ENCODE peak calls at places on chromosomes 1 and 21, in five cellular contexts. M, S, I, T and P are unnamed samples.

GRCh38 chr1:8077120-8077573 is 51.0 kb upstream of the ERRFI1 start:
- DNase-seq in M (peak), S (peak), I (peak), T (no peak), P (peak)

GRCh38 chr1:86194491-86195034 is 38.0 kb upstream of the COL24A1 start:
- DNase-seq in M (no peak), S (no peak), I (no peak), T (no peak), P (no peak)

GRCh38 chr21:35428489-35428888 is 379.4 kb upstream of the RUNX1 start:
- DNase-seq in M (no peak), S (no peak), I (peak), T (no peak), P (peak)

GRCh38 chr1:229714964-229715603 is 89.0 kb downstream of the URB2 start:
- DNase-seq in M (no peak), S (peak), I (peak), T (no peak), P (no peak)

GRCh38 chr1:232178191-232178590 is 451.7 kb downstream of the SIPA1L2 start:
- DNase-seq in M (no peak), S (no peak), I (no peak), T (no peak), P (no peak)

GRCh38 chr1:198118136-198118535 is 38.7 kb upstream of the NEK7 start:
- DNase-seq in M (peak), S (peak), I (peak), T (peak), P (no peak)

GRCh38 chr1:229381234-229381633 is 38.4 kb upstream of the CCSAP start:
- DNase-seq in M (no peak), S (no peak), I (no peak), T (no peak), P (no peak)

GRCh38 chr1:45359882-45360513 is 19.8 kb upstream of the MUTYH start:
- DNase-seq in M (no peak), S (peak), I (peak), T (peak), P (no peak)

GRCh38 chr1:41726899-41727748 is 191.6 kb downstream of the HIVEP3 start:
- DNase-seq in M (no peak), S (no peak), I (no peak), T (no peak), P (peak)

GRCh38 chr1:207327994-207328393 is 6.5 kb downstream of the CD55 start:
- DNase-seq in M (no peak), S (peak), I (peak), T (peak), P (no peak)

GRCh38 chr1:57033222-57034019 is 67.6 kb upstream of the C8B start:
- DNase-seq in M (no peak), S (no peak), I (no peak), T (no peak), P (no peak)

GRCh38 chr1:98336472-98337118 is 324.9 kb upstream of the SNX7 start:
- DNase-seq in M (no peak), S (no peak), I (no peak), T (no peak), P (no peak)

GRCh38 chr1:68384321-68384813 is 65.4 kb downstream of the RPE65 start:
- DNase-seq in M (peak), S (peak), I (peak), T (peak), P (no peak)

GRCh38 chr21:41897690-41898089 is 18.5 kb upstream of the PRDM15 start:
- DNase-seq in M (no peak), S (no peak), I (no peak), T (no peak), P (no peak)

DNA sequence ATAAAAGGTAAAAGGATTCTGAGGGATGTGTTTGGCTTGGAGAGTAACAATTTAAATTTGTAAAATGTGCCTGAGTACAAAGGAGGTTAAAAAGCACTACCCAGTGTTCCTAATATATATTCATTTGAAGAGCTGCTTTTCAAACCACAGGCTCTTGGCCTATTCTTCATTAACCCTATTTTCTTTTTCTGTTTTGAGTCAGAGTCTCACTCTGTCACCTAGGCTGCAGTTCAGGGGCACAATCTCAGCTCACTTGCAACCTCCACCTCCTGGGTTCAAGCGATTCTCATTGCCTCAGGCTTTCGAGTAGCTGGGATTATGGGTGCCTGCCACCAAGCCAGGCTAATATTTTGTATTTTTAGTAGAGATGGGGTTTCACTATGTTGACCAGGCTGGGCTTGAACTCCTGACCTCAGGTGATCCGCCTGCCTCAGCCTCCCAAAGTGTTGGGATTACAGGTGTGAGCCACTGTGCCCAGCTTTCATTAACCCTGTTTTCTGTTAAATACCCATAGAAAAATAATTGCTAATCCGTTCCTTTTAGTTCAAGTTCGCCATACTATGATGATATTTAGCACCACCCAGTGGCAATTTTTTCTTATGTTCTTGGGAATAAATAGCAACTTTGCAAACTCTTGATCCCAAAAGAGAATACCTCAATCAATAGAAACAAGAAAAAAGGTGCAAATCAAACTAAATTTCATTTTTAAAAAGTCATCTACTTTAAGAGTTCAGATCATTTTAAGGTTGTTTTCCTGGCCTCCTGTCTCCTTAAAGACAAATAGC is 30.5 kb downstream of the ZBTB8OS start:
- DNase-seq in M (no peak), S (peak), I (peak), T (no peak), P (no peak)
- TF ChIP-seq CTCF in M (no peak), S (no peak), I (peak), T (peak), P (no peak)

DNA sequence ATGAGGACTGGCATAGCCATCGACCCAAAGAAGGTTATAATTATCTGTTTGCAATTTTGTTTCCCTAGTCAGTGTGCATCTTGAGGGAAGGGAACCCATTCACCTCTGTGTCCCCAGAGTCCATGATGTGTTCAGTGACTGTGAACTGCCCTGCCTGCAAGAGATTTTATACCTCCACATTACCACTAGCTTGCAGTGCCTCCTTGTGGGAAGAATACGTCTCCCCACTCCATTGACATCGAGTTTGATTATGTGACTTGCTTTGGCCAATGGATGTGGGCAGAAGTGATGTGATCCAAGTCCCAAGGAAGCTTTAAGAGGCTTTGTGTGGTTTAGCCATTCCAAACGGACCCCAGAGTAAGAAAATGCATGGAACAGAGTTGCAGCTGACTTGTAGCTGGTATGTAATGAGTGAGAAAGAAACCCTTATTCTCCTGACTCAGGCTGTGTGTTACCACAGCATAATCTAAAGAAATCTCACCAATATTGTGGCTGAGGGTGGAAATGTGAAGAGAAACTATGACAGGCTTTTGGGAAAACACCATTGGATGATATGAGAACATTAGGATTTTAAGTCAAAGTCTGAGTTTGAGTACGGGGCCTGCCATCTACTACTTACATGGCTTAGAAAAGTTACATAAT is 47.8 kb upstream of the NRDC start:
- DNase-seq in M (no peak), S (peak), I (peak), T (no peak), P (no peak)
- TF ChIP-seq CTCF in M (peak), S (no peak), I (peak), T (peak), P (no peak)

GRCh38 chr1:150764617-150765090 is 924 bp downstream of the CTSS start:
- DNase-seq in M (peak), S (peak), I (peak), T (peak), P (no peak)

GRCh38 chr1:150763018-150763417 is 2.6 kb downstream of the CTSS start:
- DNase-seq in M (no peak), S (no peak), I (no peak), T (no peak), P (no peak)

GRCh38 chr1:150763631-150764223 is 1.9 kb downstream of the CTSS start:
- DNase-seq in M (no peak), S (no peak), I (no peak), T (no peak), P (no peak)

GRCh38 chr1:150760003-150760402 is 5.6 kb downstream of the CTSS start:
- DNase-seq in M (no peak), S (no peak), I (no peak), T (no peak), P (no peak)

GRCh38 chr1:150762559-150762958 is 3.0 kb downstream of the CTSS start:
- DNase-seq in M (no peak), S (no peak), I (no peak), T (no peak), P (no peak)
- TF ChIP-seq CTCF in M (no peak), S (no peak), I (no peak), T (no peak), P (no peak)

GRCh38 chr1:115142616-115143015 is 53.3 kb upstream of the TSPAN2 start:
- DNase-seq in M (no peak), S (no peak), I (peak), T (no peak), P (no peak)
- TF ChIP-seq CTCF in M (peak), S (no peak), I (peak), T (peak), P (no peak)

DNA sequence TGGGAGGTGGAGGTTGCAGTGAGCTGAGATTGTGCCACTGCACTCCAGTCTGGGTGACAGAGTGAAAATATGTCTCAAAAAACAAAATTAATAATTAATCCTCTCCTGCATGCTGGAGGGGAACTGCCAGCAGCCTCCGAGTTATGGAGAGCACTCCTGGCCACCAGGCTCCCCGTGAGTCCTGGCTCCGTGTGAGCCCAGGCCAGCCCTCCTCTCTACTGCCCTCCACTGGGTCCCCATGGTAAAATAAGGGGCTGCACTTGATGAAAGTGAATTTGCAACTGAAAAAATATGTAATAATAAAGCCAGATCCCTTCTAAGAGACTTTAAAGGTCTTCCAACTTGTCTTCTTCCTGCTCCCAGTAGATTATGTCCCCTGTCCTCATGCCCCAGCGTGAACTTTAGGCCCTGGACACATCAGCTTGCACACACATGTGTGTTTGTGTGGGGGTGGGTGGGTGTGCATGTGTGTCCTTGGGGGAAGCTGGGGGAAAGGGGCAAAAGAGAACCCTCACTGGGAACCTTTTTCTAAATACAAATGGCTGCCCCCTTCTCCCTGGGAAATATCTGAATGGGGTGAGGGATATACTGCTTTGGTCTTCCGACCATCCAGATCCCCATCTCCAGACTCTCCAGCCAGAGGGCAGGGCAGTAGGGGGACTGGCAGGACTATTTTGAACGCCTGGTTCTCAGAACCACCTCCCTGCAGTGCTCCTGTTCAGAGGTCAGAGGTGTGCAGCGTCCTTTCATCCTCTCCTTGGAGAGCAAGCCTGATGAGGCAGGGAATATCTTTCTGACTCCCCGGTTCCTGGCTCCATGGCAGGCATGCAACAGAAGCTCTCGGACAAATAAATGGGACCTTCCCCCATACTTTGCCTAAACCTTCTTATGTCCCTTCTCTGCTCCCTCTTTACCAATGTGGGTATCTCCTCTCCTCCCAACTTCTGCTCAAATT is 26.2 kb downstream of the NEK2 start:
- DNase-seq in M (no peak), S (no peak), I (peak), T (no peak), P (peak)
- TF ChIP-seq CTCF in M (peak), S (peak), I (peak), T (peak), P (peak)

DNA sequence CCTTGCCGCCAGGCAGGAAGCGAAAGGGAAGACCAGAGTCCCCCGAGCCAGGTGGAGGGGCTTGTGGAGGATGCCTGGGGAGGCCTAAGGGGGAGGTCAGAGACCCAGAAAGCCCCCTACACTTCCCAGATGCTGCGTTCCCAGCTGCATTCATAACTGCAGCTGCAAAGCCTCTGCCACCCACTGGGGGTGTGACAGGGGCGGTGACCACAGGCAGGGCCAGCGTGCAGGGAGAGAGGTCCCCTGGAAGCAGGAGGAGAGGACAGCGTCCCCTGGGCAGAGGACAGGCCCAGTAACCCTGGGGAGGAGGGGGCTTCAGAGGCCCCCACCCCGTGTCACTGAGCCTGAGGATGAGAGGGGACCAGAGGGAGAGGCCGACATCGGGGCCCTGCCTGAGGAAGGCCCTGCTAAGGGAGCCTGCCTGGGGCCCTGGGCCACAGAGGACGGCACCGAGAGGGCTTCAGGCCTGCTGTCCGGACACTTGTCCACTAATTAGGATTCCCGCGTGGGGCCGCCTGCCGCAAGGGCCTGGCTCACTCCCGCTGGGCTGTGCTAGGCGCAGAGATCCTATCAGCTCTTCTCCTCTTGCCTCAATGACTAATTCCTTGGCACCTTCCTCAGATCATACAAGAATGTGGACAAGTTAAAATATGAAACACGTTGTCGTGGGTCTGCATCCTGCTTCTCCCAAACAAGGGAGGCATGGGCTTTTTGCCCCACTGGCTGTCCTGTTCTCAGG is 49.1 kb upstream of the CCDC27 start:
- DNase-seq in M (no peak), S (peak), I (peak), T (no peak), P (no peak)
- TF ChIP-seq CTCF in M (no peak), S (peak), I (no peak), T (no peak), P (no peak)

DNA sequence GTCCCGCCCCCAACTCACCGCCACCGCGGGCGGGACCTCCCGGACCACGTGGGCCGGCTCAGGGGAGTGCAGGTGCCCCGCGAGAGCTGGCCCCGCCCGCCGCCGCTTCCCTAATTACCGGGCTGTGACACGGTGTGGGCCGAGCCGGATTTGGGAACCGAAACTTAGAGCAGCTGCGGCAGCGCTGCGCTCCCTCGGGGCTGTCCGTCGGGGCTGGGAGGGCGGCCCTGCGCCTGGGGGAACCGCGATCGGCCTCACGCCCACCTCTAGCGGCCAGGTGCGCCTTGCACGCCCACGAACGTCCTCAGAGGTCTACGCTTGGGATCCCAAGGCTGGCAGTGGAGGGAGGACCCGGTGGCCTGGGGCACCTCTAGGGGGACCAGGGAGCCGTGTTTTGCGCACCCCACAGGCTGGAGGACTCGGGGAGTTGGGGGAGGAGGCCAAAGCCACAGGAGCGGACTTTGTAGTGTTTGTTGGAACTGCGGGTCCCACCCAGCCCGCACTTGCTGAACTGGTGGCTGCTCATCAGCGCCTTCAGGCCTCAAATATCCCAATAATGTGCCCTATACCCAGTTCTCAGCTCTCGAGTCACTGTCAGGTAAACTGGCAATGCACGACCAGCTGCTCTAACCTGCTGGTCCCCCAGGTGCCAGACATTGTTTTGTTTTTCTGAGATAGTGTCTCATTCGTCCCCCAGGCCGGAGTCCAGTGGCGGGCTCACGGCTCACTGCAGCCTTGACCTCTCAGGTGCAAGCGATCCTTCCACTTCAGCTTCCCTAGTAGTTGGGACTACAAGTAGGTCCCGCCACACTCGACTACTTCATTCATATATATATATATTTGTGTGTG is 781 bp upstream of the NADK start:
- DNase-seq in M (no peak), S (peak), I (no peak), T (no peak), P (peak)
- TF ChIP-seq CTCF in M (no peak), S (no peak), I (no peak), T (no peak), P (peak)

GRCh38 chr1:26284597-26285351 is 4.9 kb downstream of the SH3BGRL3 start:
- DNase-seq in M (peak), S (peak), I (peak), T (peak), P (peak)

GRCh38 chr1:26287033-26287711 is 7.3 kb downstream of the SH3BGRL3 start:
- DNase-seq in M (no peak), S (no peak), I (peak), T (no peak), P (no peak)

GRCh38 chr1:26286064-26286416 is 6.2 kb downstream of the SH3BGRL3 start:
- DNase-seq in M (no peak), S (no peak), I (no peak), T (no peak), P (no peak)

GRCh38 chr1:26283871-26284596 is 4.1 kb downstream of the SH3BGRL3 start:
- DNase-seq in M (no peak), S (no peak), I (no peak), T (no peak), P (no peak)

GRCh38 chr1:26285366-26286063 is 5.6 kb downstream of the SH3BGRL3 start:
- DNase-seq in M (no peak), S (peak), I (no peak), T (no peak), P (no peak)
- TF ChIP-seq CTCF in M (peak), S (peak), I (peak), T (peak), P (peak)